ENCODE peak calls at places on chromosomes 6 and 20, in four cellular contexts. One of them, this sample, is unnamed.

GRCh38 chr6:79895382-79896100 is 51.8 kb downstream of the ELOVL4 start:
- DNase-seq in K562: no peak
- DNase-seq in HepG2: no peak
- DNase-seq in GM12878: no peak
- DNase-seq in this sample: no peak

GRCh38 chr6:126020305-126021050 is 34.1 kb downstream of the TRMT11 start:
- DNase-seq in K562: no peak
- DNase-seq in HepG2: no peak
- DNase-seq in GM12878: no peak
- DNase-seq in this sample: no peak

GRCh38 chr6:132684998-132685397 is 26.0 kb upstream of the TAAR1 start:
- DNase-seq in K562: no peak
- DNase-seq in HepG2: no peak
- DNase-seq in GM12878: no peak
- DNase-seq in this sample: no peak

GRCh38 chr20:10864076-10864672 is 190.4 kb upstream of the JAG1 start:
- DNase-seq in K562: no peak
- DNase-seq in HepG2: no peak
- DNase-seq in GM12878: no peak
- DNase-seq in this sample: no peak

GRCh38 chr20:63529861-63530787 is 7.1 kb downstream of the PTK6 start:
- DNase-seq in K562: peak
- DNase-seq in HepG2: no peak
- DNase-seq in GM12878: no peak
- DNase-seq in this sample: no peak

GRCh38 chr20:15561707-15562106 is 1011.5 kb downstream of the KIF16B start:
- DNase-seq in K562: no peak
- DNase-seq in HepG2: no peak
- DNase-seq in GM12878: no peak
- DNase-seq in this sample: no peak

GRCh38 chr20:10673176-10673830 is 496 bp downstream of the JAG1 start:
- DNase-seq in K562: peak
- DNase-seq in HepG2: no peak
- DNase-seq in GM12878: no peak
- DNase-seq in this sample: peak

GRCh38 chr20:33095249-33095648 is 15.8 kb downstream of the BPIFB4 start:
- DNase-seq in K562: no peak
- DNase-seq in HepG2: no peak
- DNase-seq in GM12878: no peak
- DNase-seq in this sample: no peak

GRCh38 chr6:20827798-20828197 is 293.5 kb downstream of the CDKAL1 start:
- DNase-seq in K562: no peak
- DNase-seq in HepG2: no peak
- DNase-seq in GM12878: no peak
- DNase-seq in this sample: no peak

GRCh38 chr20:52978851-52979250 is 6.7 kb downstream of the TSHZ2 start:
- DNase-seq in K562: no peak
- DNase-seq in HepG2: no peak
- DNase-seq in GM12878: no peak
- DNase-seq in this sample: no peak

GRCh38 chr20:49697071-49697470 is 16.6 kb downstream of the B4GALT5 start:
- DNase-seq in K562: no peak
- DNase-seq in HepG2: no peak
- DNase-seq in GM12878: no peak
- DNase-seq in this sample: no peak

GRCh38 chr6:36862848-36863382 is 11.7 kb downstream of the PPIL1 start:
- DNase-seq in K562: no peak
- DNase-seq in HepG2: no peak
- DNase-seq in GM12878: no peak
- DNase-seq in this sample: no peak
- TF ChIP-seq TARDBP in K562: no peak
- TF ChIP-seq TARDBP in HepG2: no peak
- TF ChIP-seq TARDBP in GM12878: no peak
- TF ChIP-seq TARDBP in this sample: no peak

GRCh38 chr20:48308232-48308781 is 519.5 kb downstream of the PREX1 start:
- DNase-seq in K562: no peak
- DNase-seq in HepG2: no peak
- DNase-seq in GM12878: no peak
- DNase-seq in this sample: no peak
- TF ChIP-seq TARDBP in K562: no peak
- TF ChIP-seq TARDBP in HepG2: no peak
- TF ChIP-seq TARDBP in GM12878: no peak
- TF ChIP-seq TARDBP in this sample: no peak

DNA sequence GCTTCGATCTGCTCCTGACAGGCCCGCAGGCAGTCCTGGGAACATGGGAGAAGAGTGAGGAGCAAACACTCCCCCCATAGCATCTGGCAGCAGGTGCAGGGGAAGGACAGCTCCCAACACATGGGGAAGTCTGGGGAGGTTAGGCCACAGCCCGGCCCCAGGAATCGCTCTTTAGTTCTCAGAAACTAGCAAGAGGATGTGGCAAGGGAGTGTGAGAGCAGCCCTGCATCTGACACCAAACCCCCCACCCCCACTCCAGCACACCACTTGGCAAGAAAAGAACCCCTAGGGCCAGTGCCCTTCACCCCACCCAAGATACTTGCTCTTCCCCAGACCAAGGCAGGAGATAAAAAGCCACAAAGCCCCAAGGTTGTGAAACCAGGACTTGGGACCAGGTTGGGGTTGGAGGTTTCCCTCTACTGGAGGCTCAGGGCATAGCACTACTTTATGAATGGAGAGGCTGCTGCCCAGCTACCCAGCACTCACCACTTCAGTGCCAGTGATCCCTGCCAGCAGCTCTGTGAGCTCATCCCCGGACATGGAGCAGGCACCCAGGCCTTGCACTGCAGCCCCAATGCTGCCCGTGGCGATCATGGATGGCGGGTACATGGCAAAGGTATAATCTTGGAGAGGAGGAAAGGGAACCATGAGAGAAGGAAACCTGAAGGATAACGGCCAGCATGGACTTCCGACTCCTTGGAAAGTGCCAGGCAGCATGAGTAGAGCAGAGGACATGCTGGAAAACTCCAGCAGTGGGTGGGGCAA is 5.4 kb downstream of the CCND3 start:
- DNase-seq in K562: peak
- DNase-seq in HepG2: peak
- DNase-seq in GM12878: peak
- DNase-seq in this sample: peak
- TF ChIP-seq TARDBP in K562: peak
- TF ChIP-seq TARDBP in HepG2: no peak
- TF ChIP-seq TARDBP in GM12878: no peak
- TF ChIP-seq TARDBP in this sample: no peak

DNA sequence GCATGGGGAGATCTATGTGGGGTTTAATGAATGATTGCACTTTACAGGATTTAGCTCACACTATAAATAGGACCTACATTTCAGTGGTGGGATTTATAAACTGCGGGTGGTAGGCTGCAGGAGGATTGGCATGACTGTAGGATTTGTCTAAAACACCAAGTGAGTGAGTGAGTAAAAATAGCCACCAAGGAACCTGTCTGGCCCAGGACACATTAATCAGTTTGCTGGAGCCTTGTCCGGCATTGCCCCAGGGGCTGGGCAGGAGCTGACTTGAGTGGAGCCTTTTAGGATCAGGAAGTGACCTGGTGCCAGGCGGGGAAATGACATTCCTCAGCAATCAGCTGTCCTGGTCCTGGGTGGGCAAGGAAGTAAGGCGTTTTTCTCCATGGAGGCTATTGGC is 278.7 kb upstream of the PRND start:
- DNase-seq in K562: no peak
- DNase-seq in HepG2: no peak
- DNase-seq in GM12878: no peak
- DNase-seq in this sample: no peak
- TF ChIP-seq TARDBP in K562: no peak
- TF ChIP-seq TARDBP in HepG2: no peak
- TF ChIP-seq TARDBP in GM12878: no peak
- TF ChIP-seq TARDBP in this sample: no peak

DNA sequence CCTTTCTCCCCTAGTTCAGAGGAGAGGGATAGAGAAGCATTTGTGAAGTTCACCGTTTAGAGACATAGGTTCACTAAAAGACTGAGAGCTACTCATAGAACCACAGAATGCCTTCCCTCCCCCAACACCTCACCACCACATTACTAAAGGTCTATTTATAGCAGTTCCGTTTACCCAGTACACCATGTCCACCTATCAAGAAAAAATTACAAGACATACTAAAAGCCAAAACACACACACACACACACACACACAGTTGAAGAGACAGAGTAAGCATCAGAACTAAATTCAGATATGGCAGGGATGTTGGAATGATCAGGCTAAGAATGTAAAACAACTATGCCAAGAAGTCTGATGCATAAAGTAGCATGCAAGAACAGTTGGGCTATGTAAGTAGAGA is 52.2 kb downstream of the SLC22A3 start:
- DNase-seq in K562: no peak
- DNase-seq in HepG2: no peak
- DNase-seq in GM12878: no peak
- DNase-seq in this sample: no peak
- TF ChIP-seq TARDBP in K562: no peak
- TF ChIP-seq TARDBP in HepG2: no peak
- TF ChIP-seq TARDBP in GM12878: no peak
- TF ChIP-seq TARDBP in this sample: no peak

This sample was measured in HEK293T.